ENCODE peak calls at places on chromosomes 11 and 22, in eight cellular contexts. B is brain microvascular endothelial cell; T is GM12878; O is neuronal stem cell; P is SJSA1; M is PC-9; I is GM23248; W is CD8-positive, alpha-beta memory T cell. H is an unnamed sample.

GRCh38 chr11:132114185-132114584 is 743.8 kb downstream of the NTM start:
- DNase-seq in P (peak; percentile 6), B (no peak), O (no peak), T (no peak), I (peak; percentile 65), M (no peak), W (no peak), H (no peak)

GRCh38 chr22:40855960-40856512 is 403 bp downstream of the ST13 start:
- DNase-seq in T (no peak), O (peak; percentile 53), M (peak; percentile 36), B (peak; percentile 23), P (no peak), W (peak; percentile 34), I (peak; percentile 69), H (no peak)

GRCh38 chr11:132300283-132300682 is 929.9 kb downstream of the NTM start:
- DNase-seq in O (no peak), P (no peak), W (no peak), M (no peak), B (peak; percentile 22), T (no peak), I (peak; percentile 34), H (no peak)

GRCh38 chr22:37546436-37547248 is 13.6 kb upstream of the CDC42EP1 start:
- DNase-seq in P (no peak), B (no peak), M (peak; percentile 77), O (no peak), I (peak; percentile 87), W (no peak), T (no peak), H (no peak)

GRCh38 chr11:117039270-117039669 is 59.0 kb downstream of the SIK3 start:
- DNase-seq in T (no peak), B (no peak), M (no peak), W (no peak), O (no peak), P (no peak), I (no peak), H (no peak)

GRCh38 chr11:99693941-99694492 is 673.3 kb downstream of the CNTN5 start:
- DNase-seq in P (peak; percentile 46), W (no peak), I (peak; percentile 0), M (peak; percentile 69), O (no peak), T (no peak), B (peak; percentile 80), H (no peak)

GRCh38 chr11:33920838-33921613 is 29.1 kb upstream of the LMO2 start:
- DNase-seq in O (no peak), I (peak; percentile 44), T (peak; percentile 69), B (peak; percentile 24), W (no peak), P (no peak), M (no peak), H (no peak)

GRCh38 chr11:99640671-99641070 is 619.9 kb downstream of the CNTN5 start:
- DNase-seq in P (no peak), I (no peak), W (no peak), O (no peak), B (no peak), T (no peak), M (no peak), H (no peak)

GRCh38 chr11:44138286-44138685 is 42.8 kb downstream of the EXT2 start:
- DNase-seq in P (peak; percentile 49), M (no peak), I (peak; percentile 24), T (no peak), W (no peak), O (no peak), B (no peak), H (no peak)

GRCh38 chr11:65741185-65741584 is 20.6 kb upstream of the RNASEH2C start:
- DNase-seq in W (no peak), T (no peak), I (no peak), O (no peak), B (no peak), M (no peak), P (no peak), H (no peak)

GRCh38 chr11:34105957-34106504 is 602 bp downstream of the NAT10 start:
- DNase-seq in B (peak; percentile 12), W (no peak), I (peak; percentile 61), T (no peak), P (no peak), O (no peak), M (no peak), H (no peak)

GRCh38 chr22:37300551-37301017 is 18.3 kb downstream of the CYTH4 start:
- DNase-seq in W (peak; percentile 33), M (no peak), I (no peak), P (no peak), O (no peak), T (no peak), B (no peak), H (no peak)

GRCh38 chr22:43440556-43440955 is 28.7 kb downstream of the MPPED1 start:
- DNase-seq in M (no peak), O (no peak), W (no peak), T (no peak), P (no peak), I (no peak), B (no peak), H (no peak)

GRCh38 chr11:16352707-16353106 is 3.6 kb downstream of the SOX6 start:
- DNase-seq in T (no peak), M (no peak), O (no peak), P (no peak), I (no peak), B (no peak), W (no peak), H (no peak)

GRCh38 chr11:134207538-134208239 is 16.1 kb downstream of the NCAPD3 start:
- DNase-seq in O (no peak), M (no peak), P (peak; percentile 4), I (peak; percentile 51), B (no peak), T (no peak), W (peak; percentile 51), H (no peak)

GRCh38 chr11:35061516-35062440 is 77.2 kb upstream of the CD44 start:
- DNase-seq in W (no peak), M (peak; percentile 54), T (no peak), B (no peak), I (peak; percentile 34), O (no peak), P (peak; percentile 41), H (no peak)

GRCh38 chr11:69055598-69056516 is 7.1 kb downstream of the TPCN2 start:
- DNase-seq in W (peak; percentile 45), P (no peak), B (no peak), M (no peak), O (no peak), I (no peak), T (peak; percentile 94), H (peak; percentile 31)

GRCh38 chr11:131664811-131665210 is 294.4 kb downstream of the NTM start:
- DNase-seq in B (no peak), P (no peak), W (no peak), O (no peak), I (no peak), M (no peak), T (no peak), H (no peak)

GRCh38 chr11:33696411-33696810 is 4.2 kb downstream of the C11orf91 start:
- DNase-seq in P (no peak), W (no peak), M (peak; percentile 42), O (no peak), I (no peak), T (no peak), B (no peak), H (no peak)

GRCh38 chr11:13321431-13321830 is 43.8 kb downstream of the BMAL1 start:
- DNase-seq in W (no peak), P (no peak), I (no peak), T (no peak), M (no peak), B (no peak), O (no peak), H (no peak)

GRCh38 chr11:13324709-13325108 is 47.1 kb downstream of the BMAL1 start:
- DNase-seq in T (no peak), P (no peak), I (no peak), O (no peak), B (no peak), W (no peak), M (no peak), H (no peak)

GRCh38 chr11:13327421-13327820 is 49.8 kb downstream of the BMAL1 start:
- DNase-seq in W (no peak), B (no peak), T (no peak), I (no peak), O (no peak), M (no peak), P (no peak), H (no peak)

GRCh38 chr11:13320688-13321087 is 43.1 kb downstream of the BMAL1 start:
- DNase-seq in M (no peak), O (no peak), B (no peak), P (no peak), I (peak; percentile 27), W (no peak), T (no peak), H (no peak)

DNA sequence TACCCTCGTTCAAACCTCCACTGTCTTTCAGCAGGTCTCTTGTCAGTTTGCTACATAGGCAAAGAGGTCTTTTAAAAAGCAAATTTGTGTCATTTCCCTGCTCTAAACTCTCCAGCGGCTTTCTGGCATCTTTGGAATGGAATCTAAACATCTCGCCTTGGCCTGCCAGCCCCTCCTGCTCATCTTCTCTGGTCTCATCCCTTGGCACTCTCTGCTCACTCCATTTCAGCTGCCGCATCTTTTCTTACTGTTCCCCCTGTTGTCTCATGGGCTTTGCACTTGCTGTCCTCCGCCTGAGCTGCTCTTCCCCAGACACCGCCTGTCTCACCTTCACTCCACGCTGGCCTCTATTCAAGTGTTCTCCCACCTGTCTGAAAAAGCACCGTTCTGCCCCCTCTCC is 46.6 kb downstream of the BMAL1 start:
- DNase-seq in W (no peak), M (no peak), B (no peak), P (no peak), O (no peak), I (peak; percentile 28), T (no peak), H (no peak)
- H3K27ac ChIP-seq in W (no peak overlapping the region), M (no peak overlapping the region), B (no peak overlapping the region), P (no peak overlapping the region), O (no peak overlapping the region), I (no peak overlapping the region), T (no peak overlapping the region), H (no peak overlapping the region)

GRCh38 chr11:61888590-61888989 is 2.8 kb downstream of the FADS3 start:
- DNase-seq in B (no peak), O (no peak), W (no peak), M (no peak), I (peak; percentile 6), T (no peak), P (no peak), H (no peak)
- H3K27ac ChIP-seq in B (no peak overlapping the region), O (no peak overlapping the region), W (no peak overlapping the region), M (no peak overlapping the region), I (peak overlapping the region; percentile 71), T (no peak overlapping the region), P (peak overlapping the region; percentile 33), H (no peak overlapping the region)

GRCh38 chr11:10622957-10623787 is 54.7 kb upstream of the LYVE1 start:
- DNase-seq in W (peak; percentile 2), P (no peak), T (no peak), B (no peak), M (no peak), O (no peak), I (no peak), H (no peak)
- H3K27ac ChIP-seq in W (no peak overlapping the region), P (no peak overlapping the region), T (no peak overlapping the region), B (no peak overlapping the region), M (no peak overlapping the region), O (no peak overlapping the region), I (no peak overlapping the region), H (peak overlapping the region; percentile 54)

DNA sequence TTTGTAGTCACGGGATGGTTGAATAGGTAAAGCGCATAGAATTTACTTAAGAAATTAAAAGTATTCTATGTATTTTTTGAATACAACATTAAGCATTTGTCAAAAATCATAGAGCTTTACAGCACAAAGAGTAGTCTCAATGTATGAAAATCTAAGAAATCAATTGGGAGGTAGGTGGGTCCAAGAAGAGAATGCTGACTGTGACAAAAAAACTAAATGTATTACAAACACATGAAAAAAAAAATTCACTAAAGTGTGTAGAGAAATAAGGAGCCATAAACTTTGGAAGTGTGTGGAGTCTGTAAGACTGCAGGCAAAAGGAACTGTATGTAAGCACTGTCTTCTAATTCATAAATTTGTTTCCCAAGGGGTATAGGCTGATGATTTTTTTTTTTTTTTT is 558.3 kb downstream of the JRKL start:
- DNase-seq in O (no peak), M (no peak), B (no peak), P (no peak), T (no peak), I (no peak), W (no peak), H (no peak)
- H3K27ac ChIP-seq in O (no peak overlapping the region), M (no peak overlapping the region), B (no peak overlapping the region), P (no peak overlapping the region), T (no peak overlapping the region), I (no peak overlapping the region), W (no peak overlapping the region), H (no peak overlapping the region)